ENCODE peak calls at places on chromosomes 5 and 9, in five cellular contexts. J is CD4-positive, alpha-beta memory T cell; N is colonic mucosa; T is CD8-positive, alpha-beta T cell; M is tibial nerve. Q is an unnamed sample. For H3K9me3, the result is how much of the 10 kb centered on the place peaks cover.

GRCh38 chr5:176405656-176406435 is 10.5 kb downstream of the CLTB start:
- DNase-seq in J (no peak), N (peak), T (no peak), M (no peak), Q (no peak)

GRCh38 chr9:114280636-114281315 is 42.1 kb upstream of the ORM1 start:
- DNase-seq in J (no peak), N (no peak), T (no peak), M (no peak), Q (peak)

GRCh38 chr5:141182248-141182647 is at the start of gene PCDHB16:
- DNase-seq in J (no peak), N (no peak), T (no peak), M (peak), Q (no peak)

GRCh38 chr9:86287013-86287412 is 4.7 kb upstream of the ISCA1 start:
- DNase-seq in J (no peak), N (no peak), T (no peak), M (no peak), Q (no peak)

GRCh38 chr5:115351356-115352195 is 55.1 kb upstream of the CCDC112 start:
- DNase-seq in J (no peak), N (no peak), T (no peak), M (no peak), Q (no peak)

GRCh38 chr9:75869236-75869635 is 21.2 kb upstream of the PCSK5 start:
- DNase-seq in J (no peak), N (no peak), T (no peak), M (no peak), Q (no peak)

GRCh38 chr5:67133217-67133616 is 63.4 kb downstream of the CD180 start:
- DNase-seq in J (no peak), N (no peak), T (no peak), M (no peak), Q (no peak)

GRCh38 chr9:28539432-28539831 is 966.2 kb upstream of the C9orf72 start:
- DNase-seq in J (no peak), N (no peak), T (no peak), M (no peak), Q (no peak)

GRCh38 chr9:133188006-133188842 is 20.8 kb downstream of the OBP2B start:
- DNase-seq in J (no peak), N (peak), T (no peak), M (no peak), Q (no peak)

GRCh38 chr5:102433473-102433872 is 65.3 kb downstream of the SLCO6A1 start:
- DNase-seq in J (no peak), N (no peak), T (no peak), M (no peak), Q (no peak)

GRCh38 chr5:143714629-143715028 is 97.3 kb upstream of the HMHB1 start:
- DNase-seq in J (no peak), N (no peak), T (no peak), M (no peak), Q (no peak)

GRCh38 chr5:130333089-130333488 is 428.8 kb downstream of the CHSY3 start:
- DNase-seq in J (no peak), N (no peak), T (no peak), M (no peak), Q (no peak)

GRCh38 chr9:121757286-121757595 is 105.8 kb downstream of the DAB2IP start:
- DNase-seq in J (no peak), N (no peak), T (no peak), M (no peak), Q (no peak)

GRCh38 chr5:149365418-149365817 is 7.6 kb downstream of the PCYOX1L start:
- DNase-seq in J (no peak), N (no peak), T (no peak), M (no peak), Q (no peak)

GRCh38 chr9:74821636-74822035 is 66.1 kb downstream of the TRPM6 start:
- DNase-seq in J (no peak), N (no peak), T (no peak), M (no peak), Q (no peak)

GRCh38 chr5:98424681-98425454 is 348.6 kb upstream of the RGMB start:
- DNase-seq in J (no peak), N (no peak), T (no peak), M (peak), Q (no peak)

GRCh38 chr5:143147382-143147781 is 256.1 kb downstream of the NR3C1 start:
- DNase-seq in J (no peak), N (no peak), T (no peak), M (no peak), Q (no peak)

GRCh38 chr5:96297290-96297689 is 135.8 kb downstream of the PCSK1 start:
- DNase-seq in J (no peak), N (no peak), T (no peak), M (no peak), Q (no peak)

GRCh38 chr9:85743290-85744128 is 1.8 kb upstream of the AGTPBP1 start:
- DNase-seq in J (no peak), N (peak), T (no peak), M (no peak), Q (no peak)

GRCh38 chr9:133768859-133769510 is 30.8 kb upstream of the SARDH start:
- DNase-seq in J (no peak), N (no peak), T (no peak), M (no peak), Q (no peak)

GRCh38 chr5:9479361-9479760 is 66.5 kb downstream of the SEMA5A start:
- DNase-seq in J (no peak), N (no peak), T (no peak), M (no peak), Q (no peak)

GRCh38 chr9:96817973-96818372 is 36.3 kb downstream of the ZNF782 start:
- DNase-seq in J (no peak), N (no peak), T (no peak), M (no peak), Q (no peak)

GRCh38 chr9:96813607-96814006 is 35.7 kb upstream of the ZNF510 start:
- DNase-seq in J (no peak), N (no peak), T (no peak), M (no peak), Q (no peak)

DNA sequence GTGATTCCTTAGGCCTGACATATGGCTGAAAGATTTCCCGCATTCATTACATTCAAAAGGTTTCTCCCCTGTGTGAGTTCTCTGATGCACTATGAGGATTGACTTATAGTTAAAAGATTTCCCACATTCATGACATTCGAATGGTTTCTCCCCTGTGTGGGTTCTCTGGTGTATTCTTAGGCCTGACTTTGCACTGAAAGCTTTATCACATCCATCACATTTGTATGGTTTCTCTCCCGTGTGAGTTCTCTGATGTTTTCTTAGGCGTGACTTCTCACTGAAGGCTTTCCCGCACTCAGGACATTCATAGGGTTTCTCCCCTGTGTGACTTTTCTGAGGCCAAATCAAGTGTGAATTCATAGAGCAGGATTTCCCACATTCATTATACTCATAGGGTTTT is 35.8 kb downstream of the ZNF782 start:
- DNase-seq in J (no peak), N (no peak), T (no peak), M (no peak), Q (no peak)
- H3K9me3 ChIP-seq in J (under half), N (under half), T (under half), M (under half), Q (half or more)

GRCh38 chr9:65430221-65430620 is 145.2 kb upstream of the FOXD4L5 start:
- DNase-seq in J (no peak), N (no peak), T (no peak), M (no peak), Q (no peak)
- H3K9me3 ChIP-seq in J (under half), N (under half), T (under half), M (under half), Q (under half)

GRCh38 chr5:123115020-123115419 is 26.0 kb downstream of the PRDM6 start:
- DNase-seq in J (no peak), N (no peak), T (no peak), M (no peak), Q (no peak)
- H3K9me3 ChIP-seq in J (under half), N (under half), T (under half), M (under half), Q (under half)

GRCh38 chr9:125426926-125427325 is 165.3 kb downstream of the GAPVD1 start:
- DNase-seq in J (no peak), N (no peak), T (no peak), M (no peak), Q (no peak)
- H3K9me3 ChIP-seq in J (under half), N (under half), T (under half), M (under half), Q (under half)

GRCh38 chr5:178895615-178896571 is at the start of gene ZFP2:
- DNase-seq in J (peak), N (peak), T (no peak), M (no peak), Q (no peak)
- H3K9me3 ChIP-seq in J (under half), N (under half), T (under half), M (under half), Q (under half)

DNA sequence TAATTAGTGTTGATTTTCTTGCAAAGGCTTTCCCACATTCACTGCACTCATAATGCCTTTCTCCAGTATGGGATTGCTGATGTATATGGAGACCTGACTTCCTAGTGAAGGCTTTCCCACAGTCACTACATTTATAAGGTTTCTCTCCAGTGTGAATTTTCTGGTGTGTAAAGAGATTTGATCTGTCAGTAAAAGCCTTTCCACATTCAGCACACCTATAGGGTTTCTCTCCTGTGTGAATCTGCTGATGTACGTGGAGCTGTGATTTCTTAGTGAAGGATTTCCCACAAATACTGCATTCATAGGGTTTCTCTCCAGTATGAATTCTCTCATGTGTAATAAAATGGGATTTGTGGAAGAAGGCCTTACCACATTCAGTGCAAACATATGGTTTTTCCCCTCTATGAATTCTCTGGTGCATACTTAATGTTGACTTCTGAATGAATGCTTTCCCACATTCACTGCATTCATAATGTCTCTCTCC is 31.1 kb downstream of the ZNF484 start:
- DNase-seq in J (no peak), N (no peak), T (no peak), M (no peak), Q (no peak)
- H3K9me3 ChIP-seq in J (under half), N (under half), T (under half), M (under half), Q (under half)

DNA sequence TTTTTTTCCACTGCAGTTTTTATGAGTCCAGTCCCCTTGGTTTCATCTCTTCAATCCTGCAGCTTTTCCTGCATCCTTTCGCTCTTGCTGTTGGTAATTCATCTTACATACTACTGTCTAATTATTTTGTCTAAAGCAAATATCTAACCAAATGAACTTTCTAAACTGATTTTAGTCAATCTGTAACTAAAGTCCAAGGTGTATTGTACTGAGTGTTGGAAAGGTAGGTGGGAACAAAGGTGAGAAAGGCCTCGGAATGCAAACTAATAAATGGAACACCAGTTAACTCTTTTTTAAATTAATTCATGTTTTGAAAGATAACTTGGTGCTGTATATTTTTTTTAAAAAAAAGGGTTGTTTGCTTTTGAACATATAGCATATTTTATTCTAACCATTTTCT is 152.7 kb upstream of the CYLC2 start:
- DNase-seq in J (no peak), N (no peak), T (no peak), M (no peak), Q (no peak)
- H3K9me3 ChIP-seq in J (under half), N (under half), T (under half), M (under half), Q (under half)

DNA sequence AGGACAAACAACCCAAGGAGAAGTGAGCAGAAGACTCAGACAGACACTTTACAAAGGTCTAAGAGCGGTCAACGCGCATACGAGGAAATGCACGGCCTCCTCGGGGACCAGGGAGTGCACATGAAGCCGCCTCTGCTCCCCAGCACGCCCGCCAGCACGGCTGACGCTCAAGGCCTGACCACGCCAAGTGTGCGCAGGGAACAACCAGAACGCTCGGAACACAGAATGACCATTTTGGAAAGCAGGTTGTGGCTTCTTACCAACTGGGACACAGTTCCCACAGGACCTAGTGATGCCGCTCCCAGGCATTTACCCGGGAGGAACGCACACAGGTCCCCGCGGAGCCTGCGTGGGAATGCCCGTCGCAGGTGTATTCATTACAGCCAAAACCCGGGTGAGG is 191.5 kb upstream of the PPP1R26 start:
- DNase-seq in J (no peak), N (no peak), T (no peak), M (no peak), Q (no peak)
- H3K9me3 ChIP-seq in J (under half), N (under half), T (under half), M (under half), Q (under half)

GRCh38 chr5:152676177-152676576 is 271.1 kb upstream of the NMUR2 start:
- DNase-seq in J (no peak), N (no peak), T (no peak), M (no peak), Q (no peak)

GRCh38 chr5:152673601-152674000 is 268.5 kb upstream of the NMUR2 start:
- DNase-seq in J (no peak), N (no peak), T (no peak), M (no peak), Q (no peak)

DNA sequence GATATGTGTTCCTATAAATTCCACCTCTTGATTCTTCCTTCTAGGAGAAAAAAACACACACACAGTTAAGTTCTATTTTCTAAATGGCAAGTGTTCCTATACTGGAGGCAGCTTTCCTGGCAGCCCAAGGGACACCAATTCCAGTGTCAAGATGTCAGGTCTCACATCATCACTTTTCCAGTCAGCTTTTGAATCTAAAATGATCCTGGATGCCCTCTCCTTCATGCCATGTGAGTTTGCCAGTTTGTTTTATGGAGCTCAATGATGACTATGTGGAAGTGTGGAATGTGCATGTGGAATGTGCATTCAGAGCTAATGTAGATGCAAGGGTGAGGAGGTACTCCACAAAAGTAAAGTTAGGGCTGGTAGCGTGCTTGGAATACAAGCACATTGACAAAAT is 269.3 kb upstream of the NMUR2 start:
- DNase-seq in J (no peak), N (no peak), T (no peak), M (no peak), Q (no peak)
- H3K9me3 ChIP-seq in J (under half), N (under half), T (under half), M (under half), Q (under half)

DNA sequence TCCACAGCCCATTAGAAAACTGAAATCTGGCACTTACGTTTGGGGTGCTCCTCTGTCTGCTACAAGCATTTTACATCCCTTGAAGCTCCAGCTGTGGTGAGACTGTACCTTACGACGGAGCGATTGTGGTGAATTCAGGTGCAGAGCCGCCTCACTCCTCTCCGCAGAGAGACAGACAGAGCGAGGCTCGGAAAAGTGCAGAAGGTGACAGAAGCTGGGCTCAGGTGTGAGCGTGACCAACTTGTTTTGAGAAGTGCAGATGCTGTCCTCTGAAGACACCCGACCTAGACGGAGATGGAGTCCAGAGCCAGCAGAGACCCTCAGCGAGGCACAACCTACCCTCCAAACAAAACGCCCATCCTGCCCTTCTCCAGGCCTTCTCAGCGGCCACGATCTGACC is 196.5 kb downstream of the MED10 start:
- DNase-seq in J (no peak), N (no peak), T (no peak), M (no peak), Q (no peak)
- H3K9me3 ChIP-seq in J (under half), N (under half), T (under half), M (under half), Q (under half)